ENCODE peak calls at places on chromosomes 6 and 20, in five cellular contexts. One of them, this sample, is unnamed.

GRCh38 chr20:2914160-2914559 is 40.9 kb downstream of the PTPRA start:
- DNase-seq in spleen: no peak
- DNase-seq in GM23338: no peak
- DNase-seq in Panc1: no peak
- DNase-seq in H1: no peak
- DNase-seq in this sample: no peak

GRCh38 chr6:53581161-53581560 is 36.3 kb upstream of the GCLC start:
- DNase-seq in spleen: no peak
- DNase-seq in GM23338: no peak
- DNase-seq in Panc1: no peak
- DNase-seq in H1: no peak
- DNase-seq in this sample: no peak

GRCh38 chr6:33577106-33577535 is 3.0 kb downstream of the BAK1 start:
- DNase-seq in spleen: peak
- DNase-seq in GM23338: no peak
- DNase-seq in Panc1: no peak
- DNase-seq in H1: no peak
- DNase-seq in this sample: no peak

GRCh38 chr6:35445691-35446090 is 6.4 kb upstream of the FANCE start:
- DNase-seq in spleen: no peak
- DNase-seq in GM23338: no peak
- DNase-seq in Panc1: no peak
- DNase-seq in H1: no peak
- DNase-seq in this sample: no peak

GRCh38 chr6:123415844-123416468 is 220.8 kb downstream of the TRDN start:
- DNase-seq in spleen: no peak
- DNase-seq in GM23338: peak
- DNase-seq in Panc1: peak
- DNase-seq in H1: no peak
- DNase-seq in this sample: peak

GRCh38 chr6:125750692-125751333 is 1.4 kb downstream of the HEY2 start:
- DNase-seq in spleen: no peak
- DNase-seq in GM23338: no peak
- DNase-seq in Panc1: no peak
- DNase-seq in H1: no peak
- DNase-seq in this sample: no peak

GRCh38 chr6:111888928-111889696 is 15.9 kb upstream of the FYN start:
- DNase-seq in spleen: no peak
- DNase-seq in GM23338: peak
- DNase-seq in Panc1: no peak
- DNase-seq in H1: no peak
- DNase-seq in this sample: no peak

GRCh38 chr6:41768545-41769308 is 11.0 kb downstream of the FRS3 start:
- DNase-seq in spleen: no peak
- DNase-seq in GM23338: no peak
- DNase-seq in Panc1: no peak
- DNase-seq in H1: no peak
- DNase-seq in this sample: no peak

GRCh38 chr6:159871911-159872310 is 18.9 kb upstream of the MAS1 start:
- DNase-seq in spleen: no peak
- DNase-seq in GM23338: no peak
- DNase-seq in Panc1: no peak
- DNase-seq in H1: no peak
- DNase-seq in this sample: no peak

GRCh38 chr20:44746367-44747165 is 901 bp downstream of the KCNK15 start:
- DNase-seq in spleen: no peak
- DNase-seq in GM23338: peak
- DNase-seq in Panc1: no peak
- DNase-seq in H1: no peak
- DNase-seq in this sample: no peak

GRCh38 chr6:45607818-45608217 is 230.1 kb upstream of the SUPT3H start:
- DNase-seq in spleen: no peak
- DNase-seq in GM23338: no peak
- DNase-seq in Panc1: no peak
- DNase-seq in H1: no peak
- DNase-seq in this sample: no peak

GRCh38 chr20:19013907-19014306 is 198.5 kb upstream of the SLC24A3 start:
- DNase-seq in spleen: no peak
- DNase-seq in GM23338: no peak
- DNase-seq in Panc1: no peak
- DNase-seq in H1: no peak
- DNase-seq in this sample: no peak

GRCh38 chr20:19015890-19016465 is 196.5 kb upstream of the SLC24A3 start:
- DNase-seq in spleen: no peak
- DNase-seq in GM23338: no peak
- DNase-seq in Panc1: no peak
- DNase-seq in H1: no peak
- DNase-seq in this sample: no peak

GRCh38 chr20:19012671-19013070 is 199.1 kb downstream of the SCP2D1 start:
- DNase-seq in spleen: no peak
- DNase-seq in GM23338: no peak
- DNase-seq in Panc1: no peak
- DNase-seq in H1: no peak
- DNase-seq in this sample: no peak

GRCh38 chr20:19017104-19017690 is 195.2 kb upstream of the SLC24A3 start:
- DNase-seq in spleen: no peak
- DNase-seq in GM23338: no peak
- DNase-seq in Panc1: no peak
- DNase-seq in H1: no peak
- DNase-seq in this sample: no peak

DNA sequence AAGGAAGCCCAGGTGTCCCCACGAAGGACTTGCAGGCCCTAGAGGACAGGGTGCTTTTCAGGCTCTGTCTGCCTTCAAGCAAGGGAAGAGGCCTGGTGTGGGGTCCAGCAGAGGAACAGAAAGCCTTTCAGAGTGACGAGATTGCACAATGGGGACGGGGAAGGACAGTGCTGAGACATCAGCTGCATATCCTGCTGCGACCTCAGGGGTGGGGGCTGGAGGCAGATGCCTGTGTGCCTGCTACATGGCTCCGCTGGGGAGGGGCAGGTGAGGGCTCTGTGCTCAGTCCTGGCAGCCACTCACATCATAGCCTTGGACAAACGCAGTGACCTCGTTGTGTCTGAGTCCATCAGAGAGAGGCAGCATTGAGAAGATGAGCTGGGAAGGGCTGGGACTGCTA is 197.1 kb upstream of the SLC24A3 start:
- DNase-seq in spleen: no peak
- DNase-seq in GM23338: no peak
- DNase-seq in Panc1: no peak
- DNase-seq in H1: no peak
- DNase-seq in this sample: no peak
- TF ChIP-seq POLR2AphosphoS5 in spleen: no peak
- TF ChIP-seq POLR2AphosphoS5 in GM23338: no peak
- TF ChIP-seq POLR2AphosphoS5 in Panc1: no peak
- TF ChIP-seq POLR2AphosphoS5 in H1: no peak
- TF ChIP-seq POLR2AphosphoS5 in this sample: no peak

DNA sequence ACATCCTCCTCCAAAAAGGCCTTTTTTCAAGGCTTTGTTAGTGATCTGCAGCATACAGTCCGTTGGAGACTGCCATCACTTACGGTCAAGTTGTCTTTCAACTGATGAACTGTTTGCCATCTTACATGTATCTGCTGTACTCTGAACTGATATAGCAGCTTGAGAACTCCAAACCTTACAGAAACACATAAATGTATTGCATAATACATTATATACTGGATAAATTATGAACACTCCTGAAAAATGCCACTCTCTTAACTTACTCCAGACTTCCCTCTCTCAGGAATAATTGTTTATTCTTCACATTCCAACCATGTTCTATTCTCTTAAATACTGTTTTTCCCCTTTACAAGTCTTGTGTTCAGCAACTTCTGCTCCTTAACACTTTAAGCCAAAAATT is 14.6 kb upstream of the RHAG start:
- DNase-seq in spleen: no peak
- DNase-seq in GM23338: no peak
- DNase-seq in Panc1: no peak
- DNase-seq in H1: no peak
- DNase-seq in this sample: no peak
- H3K27ac ChIP-seq in spleen: no peak
- H3K27ac ChIP-seq in GM23338: no peak
- H3K27ac ChIP-seq in Panc1: no peak
- H3K27ac ChIP-seq in H1: no peak
- H3K27ac ChIP-seq in this sample: no peak

GRCh38 chr20:4554346-4554745 is 167.4 kb upstream of the PRND start:
- DNase-seq in spleen: no peak
- DNase-seq in GM23338: no peak
- DNase-seq in Panc1: no peak
- DNase-seq in H1: no peak
- DNase-seq in this sample: no peak

GRCh38 chr20:4548552-4548951 is 173.2 kb upstream of the PRND start:
- DNase-seq in spleen: no peak
- DNase-seq in GM23338: no peak
- DNase-seq in Panc1: no peak
- DNase-seq in H1: no peak
- DNase-seq in this sample: no peak

GRCh38 chr20:4549711-4550259 is 171.9 kb upstream of the PRND start:
- DNase-seq in spleen: no peak
- DNase-seq in GM23338: no peak
- DNase-seq in Panc1: no peak
- DNase-seq in H1: no peak
- DNase-seq in this sample: no peak

GRCh38 chr20:4552075-4552474 is 169.6 kb upstream of the PRND start:
- DNase-seq in spleen: no peak
- DNase-seq in GM23338: no peak
- DNase-seq in Panc1: no peak
- DNase-seq in H1: no peak
- DNase-seq in this sample: no peak

GRCh38 chr20:4550740-4551139 is 171.0 kb upstream of the PRND start:
- DNase-seq in spleen: no peak
- DNase-seq in GM23338: no peak
- DNase-seq in Panc1: peak
- DNase-seq in H1: no peak
- DNase-seq in this sample: no peak
- TF ChIP-seq POLR2AphosphoS5 in spleen: no peak
- TF ChIP-seq POLR2AphosphoS5 in GM23338: no peak
- TF ChIP-seq POLR2AphosphoS5 in Panc1: no peak
- TF ChIP-seq POLR2AphosphoS5 in H1: no peak
- TF ChIP-seq POLR2AphosphoS5 in this sample: no peak

GRCh38 chr6:44439270-44440045 is 52.0 kb downstream of the CDC5L start:
- DNase-seq in spleen: no peak
- DNase-seq in GM23338: no peak
- DNase-seq in Panc1: no peak
- DNase-seq in H1: no peak
- DNase-seq in this sample: no peak
- H3K27ac ChIP-seq in spleen: no peak
- H3K27ac ChIP-seq in GM23338: no peak
- H3K27ac ChIP-seq in Panc1: no peak
- H3K27ac ChIP-seq in H1: no peak
- H3K27ac ChIP-seq in this sample: no peak

GRCh38 chr20:17556842-17557674 is 12.8 kb upstream of the DSTN start:
- DNase-seq in spleen: no peak
- DNase-seq in GM23338: no peak
- DNase-seq in Panc1: no peak
- DNase-seq in H1: no peak
- DNase-seq in this sample: peak

GRCh38 chr20:17558154-17558940 is 11.5 kb upstream of the DSTN start:
- DNase-seq in spleen: no peak
- DNase-seq in GM23338: peak
- DNase-seq in Panc1: peak
- DNase-seq in H1: no peak
- DNase-seq in this sample: no peak

GRCh38 chr20:17558941-17559304 is 11.0 kb upstream of the DSTN start:
- DNase-seq in spleen: no peak
- DNase-seq in GM23338: no peak
- DNase-seq in Panc1: no peak
- DNase-seq in H1: no peak
- DNase-seq in this sample: no peak

GRCh38 chr20:17559338-17559737 is 10.5 kb upstream of the DSTN start:
- DNase-seq in spleen: no peak
- DNase-seq in GM23338: no peak
- DNase-seq in Panc1: no peak
- DNase-seq in H1: no peak
- DNase-seq in this sample: no peak

DNA sequence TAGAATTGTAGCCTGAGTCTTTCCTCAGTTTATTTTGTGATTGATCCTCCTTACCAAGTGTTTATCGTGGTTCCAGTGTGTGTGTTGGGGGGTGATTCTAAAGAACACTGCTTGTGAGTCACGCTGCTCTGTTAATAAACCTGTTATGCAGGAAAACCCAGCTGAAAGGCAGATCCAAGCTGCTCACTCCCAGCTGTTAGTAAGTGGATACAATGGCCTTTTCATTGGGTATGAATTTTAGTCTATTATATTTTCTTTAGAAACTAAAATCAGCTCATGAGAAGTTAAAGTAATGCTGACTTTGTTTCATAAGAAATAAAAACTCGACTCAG is 12.2 kb upstream of the DSTN start:
- DNase-seq in spleen: no peak
- DNase-seq in GM23338: no peak
- DNase-seq in Panc1: no peak
- DNase-seq in H1: no peak
- DNase-seq in this sample: no peak
- TF ChIP-seq POLR2AphosphoS5 in spleen: no peak
- TF ChIP-seq POLR2AphosphoS5 in GM23338: no peak
- TF ChIP-seq POLR2AphosphoS5 in Panc1: no peak
- TF ChIP-seq POLR2AphosphoS5 in H1: no peak
- TF ChIP-seq POLR2AphosphoS5 in this sample: no peak

This sample was measured in breast epithelium.